ENCODE peak calls at places on chromosomes 7 and 10, in eight cellular contexts. One of them, this sample, is unnamed.

GRCh38 chr10:99304857-99305220 is 24.3 kb upstream of the CNNM1 start:
- DNase-seq in HT-29: no peak
- DNase-seq in AG08396: no peak
- DNase-seq in memory B cell: no peak
- DNase-seq in NCI-H1105 treated with DMSO at 0.1 percent for 48 hours: no peak
- DNase-seq in bronchial epithelial cell: no peak
- DNase-seq in HT1080: no peak
- DNase-seq in T-helper 9 cell: no peak
- DNase-seq in this sample: no peak

GRCh38 chr7:128937647-128938523 is at the start of gene IRF5:
- DNase-seq in HT-29: peak; percentile 82
- DNase-seq in AG08396: no peak
- DNase-seq in memory B cell: peak; percentile 62
- DNase-seq in NCI-H1105 treated with DMSO at 0.1 percent for 48 hours: peak; percentile 33
- DNase-seq in bronchial epithelial cell: peak; percentile 21
- DNase-seq in HT1080: no peak
- DNase-seq in T-helper 9 cell: no peak
- DNase-seq in this sample: peak; percentile 64

GRCh38 chr10:87045434-87045938 is 25.4 kb downstream of the FAM25A start:
- DNase-seq in HT-29: no peak
- DNase-seq in AG08396: no peak
- DNase-seq in memory B cell: no peak
- DNase-seq in NCI-H1105 treated with DMSO at 0.1 percent for 48 hours: no peak
- DNase-seq in bronchial epithelial cell: no peak
- DNase-seq in HT1080: no peak
- DNase-seq in T-helper 9 cell: no peak
- DNase-seq in this sample: no peak

GRCh38 chr10:104099274-104099673 is 13.6 kb upstream of the COL17A1 start:
- DNase-seq in HT-29: no peak
- DNase-seq in AG08396: no peak
- DNase-seq in memory B cell: no peak
- DNase-seq in NCI-H1105 treated with DMSO at 0.1 percent for 48 hours: no peak
- DNase-seq in bronchial epithelial cell: peak; percentile 92
- DNase-seq in HT1080: peak; percentile 42
- DNase-seq in T-helper 9 cell: no peak
- DNase-seq in this sample: no peak

GRCh38 chr10:23945845-23946244 is 263.1 kb upstream of the KIAA1217 start:
- DNase-seq in HT-29: no peak
- DNase-seq in AG08396: no peak
- DNase-seq in memory B cell: no peak
- DNase-seq in NCI-H1105 treated with DMSO at 0.1 percent for 48 hours: no peak
- DNase-seq in bronchial epithelial cell: no peak
- DNase-seq in HT1080: no peak
- DNase-seq in T-helper 9 cell: no peak
- DNase-seq in this sample: no peak

GRCh38 chr7:75639071-75639892 is 99.5 kb downstream of the HIP1 start:
- DNase-seq in HT-29: peak; percentile 46
- DNase-seq in AG08396: peak; percentile 75
- DNase-seq in memory B cell: peak; percentile 41
- DNase-seq in NCI-H1105 treated with DMSO at 0.1 percent for 48 hours: peak; percentile 36
- DNase-seq in bronchial epithelial cell: peak; percentile 6
- DNase-seq in HT1080: no peak
- DNase-seq in T-helper 9 cell: peak; percentile 15
- DNase-seq in this sample: peak; percentile 45

GRCh38 chr7:135801045-135801693 is 52.6 kb upstream of the FAM180A start:
- DNase-seq in HT-29: peak; percentile 78
- DNase-seq in AG08396: peak; percentile 64
- DNase-seq in memory B cell: peak; percentile 41
- DNase-seq in NCI-H1105 treated with DMSO at 0.1 percent for 48 hours: peak; percentile 87
- DNase-seq in bronchial epithelial cell: peak; percentile 62
- DNase-seq in HT1080: peak; percentile 58
- DNase-seq in T-helper 9 cell: no peak
- DNase-seq in this sample: peak; percentile 51

GRCh38 chr7:108497082-108497725 is 28.7 kb downstream of the PNPLA8 start:
- DNase-seq in HT-29: peak; percentile 79
- DNase-seq in AG08396: peak; percentile 27
- DNase-seq in memory B cell: peak; percentile 55
- DNase-seq in NCI-H1105 treated with DMSO at 0.1 percent for 48 hours: peak; percentile 63
- DNase-seq in bronchial epithelial cell: peak; percentile 52
- DNase-seq in HT1080: peak; percentile 48
- DNase-seq in T-helper 9 cell: peak; percentile 6
- DNase-seq in this sample: peak; percentile 42

GRCh38 chr10:52455095-52455494 is 141.0 kb downstream of the DKK1 start:
- DNase-seq in HT-29: peak; percentile 9
- DNase-seq in AG08396: no peak
- DNase-seq in memory B cell: no peak
- DNase-seq in NCI-H1105 treated with DMSO at 0.1 percent for 48 hours: no peak
- DNase-seq in bronchial epithelial cell: peak; percentile 80
- DNase-seq in HT1080: peak; percentile 43
- DNase-seq in T-helper 9 cell: no peak
- DNase-seq in this sample: peak; percentile 82

GRCh38 chr10:122768033-122768745 is 68.5 kb upstream of the C10orf120 start:
- DNase-seq in HT-29: no peak
- DNase-seq in AG08396: no peak
- DNase-seq in memory B cell: no peak
- DNase-seq in NCI-H1105 treated with DMSO at 0.1 percent for 48 hours: no peak
- DNase-seq in bronchial epithelial cell: peak; percentile 17
- DNase-seq in HT1080: no peak
- DNase-seq in T-helper 9 cell: no peak
- DNase-seq in this sample: peak; percentile 16

GRCh38 chr7:27697861-27698430 is 35.3 kb upstream of the HIBADH start:
- DNase-seq in HT-29: peak; percentile 50
- DNase-seq in AG08396: no peak
- DNase-seq in memory B cell: peak; percentile 13
- DNase-seq in NCI-H1105 treated with DMSO at 0.1 percent for 48 hours: no peak
- DNase-seq in bronchial epithelial cell: peak; percentile 64
- DNase-seq in HT1080: peak; percentile 63
- DNase-seq in T-helper 9 cell: no peak
- DNase-seq in this sample: peak; percentile 41

GRCh38 chr7:1852781-1853618 is 182.9 kb downstream of the ELFN1 start:
- DNase-seq in HT-29: no peak
- DNase-seq in AG08396: no peak
- DNase-seq in memory B cell: no peak
- DNase-seq in NCI-H1105 treated with DMSO at 0.1 percent for 48 hours: no peak
- DNase-seq in bronchial epithelial cell: no peak
- DNase-seq in HT1080: no peak
- DNase-seq in T-helper 9 cell: no peak
- DNase-seq in this sample: no peak

GRCh38 chr10:94299417-94299816 is 63.3 kb downstream of the NOC3L start:
- DNase-seq in HT-29: peak; percentile 57
- DNase-seq in AG08396: peak; percentile 30
- DNase-seq in memory B cell: no peak
- DNase-seq in NCI-H1105 treated with DMSO at 0.1 percent for 48 hours: no peak
- DNase-seq in bronchial epithelial cell: no peak
- DNase-seq in HT1080: peak; percentile 70
- DNase-seq in T-helper 9 cell: no peak
- DNase-seq in this sample: peak; percentile 71